ENCODE peak calls at places on chromosomes 6 and 20, in eight cellular contexts. T is heart left ventricle, P is cardiac muscle cell, L is stomach, K is ovary, W is tibial nerve, F is GM23248, Q is A673. B is an unnamed sample.

GRCh38 chr6:35017461-35018183 is 123.5 kb downstream of the TCP11 start:
- DNase-seq in F (peak; percentile 70), Q (no peak), P (no peak), W (peak; percentile 43), L (no peak), K (peak; percentile 58), T (peak; percentile 62), B (peak; percentile 51)

GRCh38 chr6:83908813-83909212 is 49.3 kb downstream of the CYB5R4 start:
- DNase-seq in L (no peak), T (no peak), F (peak; percentile 26), Q (no peak), P (no peak), K (no peak), W (no peak), B (no peak)

GRCh38 chr6:98530732-98531131 is 303.6 kb upstream of the POU3F2 start:
- DNase-seq in Q (no peak), F (no peak), K (no peak), W (no peak), T (no peak), P (no peak), L (no peak), B (no peak)

GRCh38 chr20:45368221-45368980 is 5.4 kb downstream of the SYS1 start:
- DNase-seq in L (no peak), T (no peak), Q (no peak), K (no peak), F (no peak), W (no peak), P (no peak), B (no peak)

GRCh38 chr6:161736796-161737292 is 463.0 kb upstream of the AGPAT4 start:
- DNase-seq in T (no peak), K (no peak), L (no peak), F (peak; percentile 24), P (no peak), W (no peak), Q (no peak), B (no peak)

GRCh38 chr6:28643017-28643740 is 117.5 kb downstream of the GPX5 start:
- DNase-seq in F (peak; percentile 73), T (no peak), L (no peak), W (no peak), Q (peak; percentile 91), P (no peak), K (no peak), B (no peak)

GRCh38 chr20:35963878-35964277 is 4.5 kb upstream of the CNBD2 start:
- DNase-seq in Q (no peak), P (no peak), W (no peak), K (no peak), T (no peak), L (no peak), F (no peak), B (no peak)

GRCh38 chr20:12130781-12131180 is 213.1 kb downstream of the BTBD3 start:
- DNase-seq in L (no peak), Q (no peak), P (no peak), T (no peak), K (no peak), F (no peak), W (no peak), B (no peak)

GRCh38 chr20:3171391-3172125 is 1.8 kb downstream of the LZTS3 start:
- DNase-seq in Q (no peak), W (no peak), P (no peak), F (no peak), T (no peak), L (no peak), K (no peak), B (no peak)

GRCh38 chr6:2792330-2792729 is 27.1 kb downstream of the WRNIP1 start:
- DNase-seq in Q (no peak), L (no peak), F (no peak), T (no peak), P (no peak), K (no peak), W (no peak), B (no peak)

GRCh38 chr20:4167261-4168004 is 152.1 kb upstream of the RNF24 start:
- DNase-seq in L (no peak), T (no peak), W (peak; percentile 43), P (no peak), Q (no peak), K (no peak), F (no peak), B (no peak)

GRCh38 chr6:80329496-80329895 is 223.0 kb downstream of the BCKDHB start:
- DNase-seq in W (no peak), P (no peak), T (no peak), Q (no peak), L (no peak), K (no peak), F (no peak), B (no peak)

GRCh38 chr6:91827151-91827550 is 1240.3 kb upstream of the MAP3K7 start:
- DNase-seq in F (no peak), T (no peak), P (no peak), L (no peak), K (no peak), Q (no peak), W (no peak), B (no peak)

GRCh38 chr20:325889-326644 is 715 bp downstream of the SOX12 start:
- DNase-seq in T (peak; percentile 68), F (peak; percentile 84), W (no peak), K (peak; percentile 70), L (peak; percentile 60), Q (peak; percentile 83), P (peak; percentile 81), B (peak; percentile 78)

GRCh38 chr20:326645-327031 is 1.3 kb downstream of the SOX12 start:
- DNase-seq in F (peak; percentile 66), Q (no peak), L (peak; percentile 31), K (no peak), T (peak; percentile 51), P (peak; percentile 67), W (no peak), B (peak; percentile 69)

GRCh38 chr20:327041-327945 is 1.9 kb downstream of the SOX12 start:
- DNase-seq in T (peak; percentile 85), L (peak; percentile 84), Q (peak; percentile 98), K (peak; percentile 94), P (peak; percentile 97), F (peak; percentile 94), W (peak; percentile 73), B (peak; percentile 80)

GRCh38 chr20:324177-325042 is 942 bp upstream of the SOX12 start:
- DNase-seq in P (peak; percentile 95), K (peak; percentile 90), Q (peak; percentile 93), F (peak; percentile 95), L (peak; percentile 94), W (peak; percentile 86), T (peak; percentile 91), B (peak; percentile 93)

DNA sequence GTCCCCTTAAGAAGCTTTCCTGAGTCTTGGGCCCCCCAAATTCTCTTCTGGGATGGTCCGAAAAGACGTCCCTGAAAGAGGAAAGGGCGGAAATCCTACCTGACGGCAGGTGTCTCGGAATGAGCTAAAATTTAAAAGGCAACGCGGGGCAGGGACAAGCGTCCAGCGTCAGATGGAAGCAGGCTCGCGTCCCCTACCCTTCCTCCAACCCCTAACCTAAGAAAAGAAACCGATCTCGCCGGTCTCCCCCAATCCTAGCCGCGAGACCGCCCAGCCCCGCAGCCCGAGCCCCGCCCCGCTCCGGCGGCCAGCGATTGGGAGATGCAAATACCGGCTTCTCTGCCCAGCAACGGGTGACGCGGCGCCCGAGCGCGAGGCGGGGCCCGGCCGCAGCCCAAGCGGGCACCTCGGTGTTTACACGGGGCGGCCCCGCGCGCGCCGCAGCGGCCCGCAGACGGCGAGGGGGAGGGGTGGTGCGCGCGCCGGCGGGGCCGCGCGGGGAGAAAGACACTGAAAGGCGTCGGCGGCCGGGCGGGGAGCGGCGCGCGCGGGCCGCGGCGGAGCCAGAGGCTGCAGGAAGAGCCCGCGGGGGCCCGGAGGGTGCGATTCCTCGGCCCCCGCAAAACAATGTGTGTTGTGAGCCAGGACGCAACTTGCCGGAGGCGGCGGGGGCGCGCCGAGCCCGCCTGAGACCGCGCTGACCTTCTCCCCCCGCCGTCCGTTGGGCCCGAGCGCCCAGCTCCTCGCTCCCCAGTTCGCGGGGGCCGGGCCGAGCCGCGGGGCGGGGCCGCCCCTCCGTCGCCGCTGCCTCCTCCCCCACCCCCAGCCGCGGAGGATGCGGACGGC is at the start of gene SOX12:
- DNase-seq in Q (peak; percentile 96), K (peak; percentile 97), P (peak; percentile 97), F (peak; percentile 96), T (peak; percentile 98), W (peak; percentile 97), L (peak; percentile 99), B (peak; percentile 97)
- H3K4me1 ChIP-seq in Q (peaks cover 20% of the 10 kb centered on the region), K (peaks cover 5% of the 10 kb centered on the region), P (peaks cover 17% of the 10 kb centered on the region), F (peaks cover 26% of the 10 kb centered on the region), T (peaks cover 4% of the 10 kb centered on the region), W (no peaks in the 10 kb centered on the region), L (peaks cover 57% of the 10 kb centered on the region), B (peaks cover 5% of the 10 kb centered on the region)

GRCh38 chr6:30836957-30837356 is 47.4 kb upstream of the DDR1 start:
- DNase-seq in P (no peak), Q (no peak), F (peak; percentile 42), L (no peak), K (no peak), W (no peak), T (no peak), B (no peak)
- H3K36me3 ChIP-seq in P (no peaks in the 10 kb centered on the region), Q (no peaks in the 10 kb centered on the region), F (no peaks in the 10 kb centered on the region), L (no peaks in the 10 kb centered on the region), K (no peaks in the 10 kb centered on the region), W (no peaks in the 10 kb centered on the region), T (no peaks in the 10 kb centered on the region), B (no peaks in the 10 kb centered on the region)

GRCh38 chr6:39224058-39224457 is 5.2 kb downstream of the KCNK5 start:
- DNase-seq in Q (no peak), T (no peak), L (no peak), F (no peak), K (no peak), P (no peak), W (no peak), B (no peak)

GRCh38 chr6:39224523-39225182 is 4.6 kb downstream of the KCNK5 start:
- DNase-seq in K (peak; percentile 40), F (no peak), T (no peak), P (no peak), W (no peak), Q (no peak), L (no peak), B (no peak)

GRCh38 chr6:39225543-39225942 is 3.7 kb downstream of the KCNK5 start:
- DNase-seq in F (no peak), W (no peak), P (no peak), T (no peak), L (peak; percentile 53), K (no peak), Q (no peak), B (no peak)

GRCh38 chr6:39221746-39222641 is 7.3 kb downstream of the KCNK5 start:
- DNase-seq in W (no peak), K (no peak), L (no peak), F (no peak), T (no peak), P (no peak), Q (no peak), B (no peak)

GRCh38 chr6:39223535-39223934 is 5.7 kb downstream of the KCNK5 start:
- DNase-seq in Q (no peak), W (no peak), T (no peak), P (no peak), K (peak; percentile 47), L (no peak), F (no peak), B (no peak)
- H3K4me1 ChIP-seq in Q (no peaks in the 10 kb centered on the region), W (no peaks in the 10 kb centered on the region), T (peaks cover under 1% of the 10 kb centered on the region), P (no peaks in the 10 kb centered on the region), K (peaks cover 35% of the 10 kb centered on the region), L (peaks cover 86% of the 10 kb centered on the region), F (no peaks in the 10 kb centered on the region), B (no peaks in the 10 kb centered on the region)

DNA sequence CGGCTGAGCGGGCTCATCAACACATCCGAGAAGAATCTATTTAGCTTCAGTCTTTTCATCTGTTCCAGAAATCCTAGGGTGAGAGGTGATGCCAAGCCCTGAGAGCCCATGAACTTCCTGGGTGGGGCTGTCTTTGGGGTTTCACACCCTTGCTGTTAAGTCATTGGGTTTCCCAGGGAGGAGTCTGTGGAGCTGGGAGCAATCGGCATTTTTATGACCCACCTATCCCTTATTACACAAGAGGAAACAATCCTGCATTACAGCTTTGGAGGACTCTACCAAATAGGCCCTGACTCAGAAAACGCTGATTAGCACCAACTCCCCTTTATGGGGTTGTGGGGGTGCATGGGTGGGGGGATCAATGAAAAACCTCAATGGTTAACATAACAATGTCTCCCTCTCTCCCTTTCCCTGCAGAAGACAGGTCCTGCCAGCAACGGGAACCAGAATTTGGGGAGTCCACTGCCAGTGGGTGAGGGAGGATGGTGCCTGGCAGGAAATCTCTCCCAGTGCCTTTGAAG is 46.3 kb downstream of the EZR start:
- DNase-seq in T (no peak), W (no peak), K (no peak), L (no peak), Q (no peak), F (peak; percentile 81), P (no peak), B (no peak)
- H3K36me3 ChIP-seq in T (peaks cover 94% of the 10 kb centered on the region), W (peaks cover 98% of the 10 kb centered on the region), K (no peaks in the 10 kb centered on the region), L (peaks cover 99% of the 10 kb centered on the region), Q (peaks cover 93% of the 10 kb centered on the region), F (peaks cover 22% of the 10 kb centered on the region), P (peaks cover 74% of the 10 kb centered on the region), B (peaks cover 3% of the 10 kb centered on the region)

B was measured in psoas muscle.